ENCODE peak calls at places on chromosomes 12 and 14, in seven cellular contexts. U is HCT116, F is HepG2, Y is GM12878, I is H1, S is K562, N is SK-N-SH. G is an unnamed sample.

GRCh38 chr12:129900306-129900705 is 3.5 kb downstream of the TMEM132D start:
- DNase-seq in F (no peak), I (no peak), U (no peak), S (no peak), N (no peak), Y (no peak), G (no peak)

GRCh38 chr12:91210577-91210976 is 28.0 kb upstream of the DCN start:
- DNase-seq in F (no peak), I (no peak), S (no peak), Y (no peak), U (no peak), N (no peak), G (no peak)

GRCh38 chr12:117148642-117149041 is 41.6 kb downstream of the FBXO21 start:
- DNase-seq in S (peak; percentile 31), U (no peak), Y (no peak), I (no peak), N (no peak), F (no peak), G (no peak)

GRCh38 chr12:52013626-52014310 is 7.0 kb downstream of the TAMALIN start:
- DNase-seq in S (no peak), I (no peak), N (no peak), Y (no peak), U (no peak), F (no peak), G (no peak)

GRCh38 chr14:78836777-78837176 is 666.6 kb downstream of the NRXN3 start:
- DNase-seq in U (peak; percentile 36), N (peak; percentile 21), F (peak; percentile 37), I (peak; percentile 77), S (peak; percentile 53), Y (peak; percentile 17), G (peak; percentile 47)

GRCh38 chr14:58873228-58873953 is 235.6 kb downstream of the DACT1 start:
- DNase-seq in S (no peak), U (no peak), N (no peak), Y (no peak), I (no peak), F (no peak), G (no peak)

GRCh38 chr12:31897791-31898503 is 61.3 kb upstream of the RESF1 start:
- DNase-seq in F (no peak), S (peak; percentile 80), I (peak; percentile 23), U (peak; percentile 19), Y (no peak), N (peak; percentile 15), G (no peak)

GRCh38 chr14:78088941-78089340 is 81.2 kb upstream of the NRXN3 start:
- DNase-seq in U (no peak), F (no peak), N (no peak), S (no peak), I (no peak), Y (no peak), G (no peak)

GRCh38 chr14:68677476-68677875 is 115.4 kb downstream of the ZFP36L1 start:
- DNase-seq in N (no peak), Y (no peak), U (no peak), F (no peak), S (no peak), I (no peak), G (peak; percentile 37)

DNA sequence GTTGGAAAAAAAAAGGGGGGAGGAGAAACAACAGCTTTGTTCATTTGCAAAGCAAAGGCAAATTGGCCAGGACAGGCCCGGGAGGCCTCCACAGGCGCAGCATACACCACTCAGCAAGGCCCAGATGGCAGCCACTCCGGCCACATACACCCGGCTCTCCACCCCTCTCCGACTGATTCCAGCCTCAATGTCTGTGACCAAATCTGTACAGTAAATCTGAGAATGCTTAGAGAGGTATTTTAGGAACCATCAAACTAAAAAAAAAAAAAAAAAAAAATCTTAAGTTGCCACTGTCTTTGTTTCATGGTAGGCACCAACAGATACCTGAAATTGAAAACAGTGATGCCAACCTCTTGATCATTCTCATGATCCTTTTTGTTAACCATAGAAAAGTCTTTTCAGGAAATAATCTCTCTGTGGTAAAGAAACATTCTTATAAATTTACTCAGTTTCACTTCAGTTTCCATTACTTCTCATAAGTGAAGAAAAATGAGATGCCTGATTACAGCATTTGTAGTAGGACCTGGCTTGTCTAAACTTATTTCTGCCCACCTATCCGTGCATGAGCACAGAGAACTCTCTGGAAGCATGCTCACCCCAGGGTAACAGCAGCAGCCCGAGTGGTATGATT is 20.2 kb downstream of the VPS37B start:
- DNase-seq in Y (peak; percentile 70), N (peak; percentile 52), I (no peak), F (no peak), S (no peak), U (no peak), G (no peak)
- TF ChIP-seq JUND in Y (no peak), N (no peak), I (no peak), F (no peak), S (no peak), U (no peak), G (no peak)

GRCh38 chr14:37274652-37275051 is 76.9 kb downstream of the MIPOL1 start:
- DNase-seq in U (no peak), S (no peak), F (no peak), I (no peak), Y (no peak), N (no peak), G (no peak)
- TF ChIP-seq JUND in U (no peak), S (no peak), F (no peak), I (no peak), Y (no peak), N (no peak), G (no peak)

GRCh38 chr12:58491296-58491695 is 429.0 kb downstream of the LRIG3 start:
- DNase-seq in F (no peak), S (no peak), U (no peak), Y (no peak), I (no peak), N (no peak), G (no peak)
- TF ChIP-seq JUND in F (no peak), S (no peak), U (no peak), Y (no peak), I (no peak), N (no peak), G (no peak)

DNA sequence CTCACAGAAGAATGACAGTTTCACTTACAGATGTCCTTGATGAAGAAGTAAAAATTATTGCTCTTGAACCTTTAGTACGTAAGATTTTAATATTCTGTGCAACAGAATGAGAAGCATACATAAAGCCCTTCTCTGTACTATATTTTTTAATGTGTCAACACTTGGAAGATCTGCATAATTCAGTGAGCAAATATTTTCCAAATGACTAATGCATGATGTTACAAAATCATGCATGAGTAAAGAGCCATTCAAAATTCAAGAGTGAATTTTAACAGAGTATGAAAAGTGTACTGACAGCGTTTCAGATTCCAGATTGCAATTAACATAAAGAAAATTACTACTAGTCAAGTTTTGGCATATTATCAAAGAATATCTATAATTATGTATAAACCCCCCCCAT is 101.4 kb upstream of the BBS10 start:
- DNase-seq in I (no peak), U (no peak), F (no peak), Y (no peak), S (no peak), N (no peak), G (no peak)
- TF ChIP-seq JUND in I (no peak), U (peak; percentile 76), F (no peak), Y (no peak), S (no peak), N (peak; percentile 43), G (no peak)

GRCh38 chr14:25411933-25412757 is 362.2 kb upstream of the STXBP6 start:
- DNase-seq in F (no peak), I (no peak), U (no peak), Y (no peak), N (no peak), S (peak; percentile 1), G (no peak)
- TF ChIP-seq JUND in F (no peak), I (no peak), U (no peak), Y (no peak), N (no peak), S (no peak), G (no peak)

GRCh38 chr12:109111775-109112491 is 4.5 kb upstream of the ACACB start:
- DNase-seq in Y (no peak), U (peak; percentile 24), N (peak; percentile 66), F (peak; percentile 45), I (no peak), S (peak; percentile 71), G (peak; percentile 60)
- TF ChIP-seq JUND in Y (no peak), U (no peak), N (no peak), F (no peak), I (no peak), S (no peak), G (no peak)

GRCh38 chr14:61472801-61473376 is 151.5 kb downstream of the PRKCH start:
- DNase-seq in N (no peak), F (no peak), S (no peak), I (no peak), U (no peak), Y (no peak), G (no peak)
- TF ChIP-seq JUND in N (no peak), F (no peak), S (no peak), I (no peak), U (no peak), Y (no peak), G (no peak)

DNA sequence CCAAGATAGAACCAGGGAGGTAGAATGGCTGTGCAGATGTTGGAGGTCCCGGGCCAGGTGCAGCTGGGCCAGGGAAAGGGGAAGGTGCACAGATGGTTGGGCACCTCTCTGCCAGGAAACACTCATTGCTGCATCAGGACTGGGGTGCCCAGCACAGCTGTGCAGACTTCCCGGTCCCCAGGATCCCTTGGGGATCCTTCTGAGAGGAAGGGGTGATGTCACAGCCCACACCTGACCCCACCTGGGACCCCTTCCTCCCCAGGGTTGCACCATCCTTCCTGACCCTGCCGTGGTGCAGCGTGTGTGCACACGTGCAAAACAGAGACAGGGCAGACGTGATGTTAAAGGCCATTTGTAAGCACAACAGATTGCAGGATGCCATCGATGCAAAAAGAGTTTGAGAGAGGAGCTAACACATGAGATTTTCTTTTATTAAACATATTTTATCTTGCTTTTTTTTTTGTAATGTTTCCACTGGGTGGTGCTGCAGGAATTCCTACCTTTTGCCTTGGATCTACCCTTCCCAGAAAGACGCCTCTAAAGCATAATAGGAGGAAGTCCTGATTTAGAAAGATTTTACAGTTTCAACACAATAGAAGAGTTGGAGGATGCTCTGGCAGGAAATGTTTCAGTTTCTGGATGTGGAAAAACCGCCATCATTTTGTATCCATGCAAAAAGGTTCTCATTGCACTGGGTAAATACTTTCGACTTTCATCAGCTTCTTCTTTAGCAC is 14.8 kb downstream of the ELK3 start:
- DNase-seq in Y (no peak), F (no peak), U (no peak), N (no peak), S (no peak), I (no peak), G (no peak)
- TF ChIP-seq JUND in Y (no peak), F (no peak), U (no peak), N (no peak), S (no peak), I (no peak), G (no peak)

GRCh38 chr12:109201496-109201885 is 85.1 kb downstream of the ACACB start:
- DNase-seq in S (no peak), Y (no peak), N (no peak), U (no peak), F (no peak), I (no peak), G (no peak)

GRCh38 chr12:109203480-109203879 is 87.1 kb downstream of the ACACB start:
- DNase-seq in I (no peak), S (no peak), U (no peak), N (no peak), F (no peak), Y (no peak), G (peak; percentile 19)

GRCh38 chr12:109200825-109201495 is 84.6 kb downstream of the ACACB start:
- DNase-seq in Y (no peak), N (no peak), I (no peak), F (no peak), S (no peak), U (no peak), G (no peak)

GRCh38 chr12:109199324-109199723 is 82.9 kb downstream of the ACACB start:
- DNase-seq in F (no peak), U (no peak), I (no peak), S (no peak), N (no peak), Y (no peak), G (no peak)

GRCh38 chr12:109202770-109203169 is 86.4 kb downstream of the ACACB start:
- DNase-seq in I (no peak), U (no peak), N (no peak), F (no peak), S (no peak), Y (no peak), G (no peak)
- TF ChIP-seq JUND in I (no peak), U (no peak), N (no peak), F (no peak), S (no peak), Y (no peak), G (no peak)